ENCODE peak calls at places on chromosomes 6 and 20, in seven cellular contexts. M is HepG2, B is adipocyte, J is endodermal cell, D is BE2C, Q is GM23248, S is psoas muscle. T is an unnamed sample.

GRCh38 chr6:6332873-6333272 is 12.4 kb upstream of the F13A1 start:
- DNase-seq in M (no peak), B (no peak), J (no peak), D (no peak), Q (no peak), S (no peak), T (no peak)

GRCh38 chr6:138403324-138403800 is 661 bp upstream of the HEBP2 start:
- DNase-seq in M (no peak), B (peak; percentile 54), J (peak; percentile 74), D (peak; percentile 55), Q (peak; percentile 43), S (peak; percentile 74), T (no peak)

GRCh38 chr6:80183019-80183418 is 76.5 kb downstream of the BCKDHB start:
- DNase-seq in M (no peak), B (no peak), J (no peak), D (no peak), Q (no peak), S (no peak), T (no peak)

GRCh38 chr6:138007014-138007472 is 100.2 kb downstream of the PERP start:
- DNase-seq in M (peak; percentile 48), B (peak; percentile 42), J (peak; percentile 89), D (peak; percentile 15), Q (peak; percentile 63), S (no peak), T (no peak)

GRCh38 chr6:107679457-107679856 is 144.7 kb downstream of the SCML4 start:
- DNase-seq in M (no peak), B (peak; percentile 46), J (peak; percentile 82), D (peak; percentile 57), Q (peak; percentile 83), S (no peak), T (no peak)

GRCh38 chr6:136051140-136051775 is 198.9 kb downstream of the MTFR2 start:
- DNase-seq in M (no peak), B (no peak), J (no peak), D (no peak), Q (no peak), S (no peak), T (no peak)

GRCh38 chr20:62793757-62794006 is 2.6 kb upstream of the MRGBP start:
- DNase-seq in M (no peak), B (no peak), J (no peak), D (no peak), Q (no peak), S (no peak), T (no peak)

GRCh38 chr20:21133404-21133803 is 7.5 kb downstream of the KIZ start:
- DNase-seq in M (no peak), B (no peak), J (no peak), D (no peak), Q (no peak), S (no peak), T (no peak)

GRCh38 chr6:111030008-111031006 is 48.5 kb downstream of the RPF2 start:
- DNase-seq in M (no peak), B (peak; percentile 29), J (no peak), D (peak; percentile 46), Q (peak; percentile 15), S (peak; percentile 81), T (no peak)

GRCh38 chr6:71404145-71404966 is 115.7 kb downstream of the OGFRL1 start:
- DNase-seq in M (peak; percentile 79), B (peak; percentile 76), J (no peak), D (no peak), Q (peak; percentile 82), S (no peak), T (no peak)

GRCh38 chr20:48850681-48851299 is 23.0 kb upstream of the PREX1 start:
- DNase-seq in M (no peak), B (no peak), J (no peak), D (no peak), Q (no peak), S (no peak), T (no peak)

GRCh38 chr6:108250240-108250866 is 10.5 kb downstream of the SNX3 start:
- DNase-seq in M (no peak), B (peak; percentile 11), J (peak; percentile 70), D (no peak), Q (peak; percentile 29), S (no peak), T (no peak)

GRCh38 chr6:135118142-135118730 is 62.9 kb upstream of the MYB start:
- DNase-seq in M (no peak), B (no peak), J (no peak), D (no peak), Q (no peak), S (no peak), T (no peak)

GRCh38 chr20:43124261-43124660 is 65.4 kb downstream of the PTPRT start:
- DNase-seq in M (no peak), B (no peak), J (no peak), D (no peak), Q (no peak), S (no peak), T (no peak)

GRCh38 chr20:43123180-43123579 is 66.5 kb downstream of the PTPRT start:
- DNase-seq in M (no peak), B (no peak), J (no peak), D (no peak), Q (no peak), S (no peak), T (no peak)

GRCh38 chr20:43119720-43120119 is 70.0 kb downstream of the PTPRT start:
- DNase-seq in M (no peak), B (no peak), J (no peak), D (no peak), Q (no peak), S (no peak), T (no peak)
- H3K4me3 ChIP-seq in M (no peak overlapping the region), B (no peak overlapping the region), J (no peak overlapping the region), D (no peak overlapping the region), Q (no peak overlapping the region), S (no peak overlapping the region), T (no peak overlapping the region)

DNA sequence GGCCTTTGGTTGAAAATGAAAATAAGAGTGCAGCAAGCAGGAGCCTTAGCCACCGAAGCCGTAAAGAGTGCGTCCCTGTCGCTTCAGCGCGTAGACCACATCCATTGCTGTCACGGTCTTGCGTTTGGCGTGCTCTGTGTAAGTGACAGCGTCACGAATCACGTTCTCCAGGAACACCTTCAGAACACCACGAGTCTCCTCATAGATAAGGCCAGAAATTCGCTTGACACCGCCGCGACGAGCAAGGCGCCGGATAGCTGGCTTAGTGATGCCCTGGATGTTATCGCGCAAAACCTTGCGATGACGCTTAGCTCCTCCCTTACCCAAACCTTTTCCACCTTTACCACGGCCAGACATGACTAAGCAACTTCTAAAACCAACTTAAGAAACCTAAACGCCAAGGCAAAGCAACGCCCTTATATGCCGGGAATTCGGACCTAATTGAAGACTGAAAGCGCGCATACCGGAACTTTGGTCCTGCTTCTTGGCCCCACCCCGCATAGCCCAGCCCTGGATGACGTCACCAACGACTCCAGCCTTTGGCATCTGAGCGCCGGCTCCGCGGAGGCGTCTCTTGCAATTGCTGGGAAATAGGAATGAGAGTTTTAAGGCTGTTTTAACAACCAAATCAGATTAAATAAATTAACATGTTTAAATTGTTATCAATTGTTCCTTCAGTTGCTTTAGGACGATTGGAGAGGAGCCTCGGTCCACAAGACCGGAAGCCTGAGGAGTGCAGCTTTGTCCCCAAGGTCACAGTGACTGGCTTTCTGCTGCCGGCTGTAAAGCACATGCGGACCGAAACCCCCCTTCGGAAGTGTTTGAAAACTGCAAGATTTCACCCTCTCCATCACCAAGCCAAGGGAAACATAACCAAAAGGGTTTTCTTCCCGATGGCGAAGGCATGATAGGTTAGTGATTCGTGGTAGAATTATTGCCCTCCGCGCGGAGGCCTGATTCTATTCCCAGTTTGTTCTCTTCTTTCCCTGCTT is 79.6 kb upstream of the BTN3A2 start:
- DNase-seq in M (peak; percentile 93), B (peak; percentile 99), J (peak; percentile 98), D (peak; percentile 97), Q (peak; percentile 99), S (peak; percentile 97), T (peak; percentile 97)
- H3K36me3 ChIP-seq in M (no peaks in the 10 kb centered on the region), B (peaks cover 4% of the 10 kb centered on the region), J (no peaks in the 10 kb centered on the region), D (no peaks in the 10 kb centered on the region), Q (no peaks in the 10 kb centered on the region), S (peaks cover 8% of the 10 kb centered on the region), T (no peaks in the 10 kb centered on the region)

GRCh38 chr20:46256293-46256692 is 52.0 kb downstream of the CDH22 start:
- DNase-seq in M (no peak), B (no peak), J (no peak), D (no peak), Q (no peak), S (no peak), T (no peak)
- H3K27me3 ChIP-seq in M (peaks cover 10% of the 10 kb centered on the region), B (peaks cover 58% of the 10 kb centered on the region), J (peaks cover 41% of the 10 kb centered on the region), D (no peaks in the 10 kb centered on the region), Q (peaks cover 34% of the 10 kb centered on the region), S (peaks cover 32% of the 10 kb centered on the region), T (peaks cover 10% of the 10 kb centered on the region)

GRCh38 chr6:128882991-128883571 is at the start of gene LAMA2:
- DNase-seq in M (peak; percentile 7), B (peak; percentile 87), J (peak; percentile 95), D (peak; percentile 34), Q (peak; percentile 85), S (peak; percentile 94), T (peak; percentile 43)

GRCh38 chr6:128889870-128890269 is 6.9 kb downstream of the LAMA2 start:
- DNase-seq in M (no peak), B (no peak), J (no peak), D (no peak), Q (no peak), S (no peak), T (no peak)

GRCh38 chr6:128882560-128882959 is 378 bp upstream of the LAMA2 start:
- DNase-seq in M (no peak), B (no peak), J (peak; percentile 71), D (no peak), Q (peak; percentile 51), S (no peak), T (no peak)

GRCh38 chr6:128888444-128889175 is 5.7 kb downstream of the LAMA2 start:
- DNase-seq in M (no peak), B (no peak), J (no peak), D (no peak), Q (no peak), S (no peak), T (no peak)

GRCh38 chr6:128885381-128885780 is 2.4 kb downstream of the LAMA2 start:
- DNase-seq in M (no peak), B (no peak), J (no peak), D (no peak), Q (peak; percentile 6), S (no peak), T (no peak)
- H3K4me3 ChIP-seq in M (no peak overlapping the region), B (peak overlapping the region; percentile 82), J (no peak overlapping the region), D (no peak overlapping the region), Q (peak overlapping the region; percentile 83), S (peak overlapping the region; percentile 75), T (no peak overlapping the region)

DNA sequence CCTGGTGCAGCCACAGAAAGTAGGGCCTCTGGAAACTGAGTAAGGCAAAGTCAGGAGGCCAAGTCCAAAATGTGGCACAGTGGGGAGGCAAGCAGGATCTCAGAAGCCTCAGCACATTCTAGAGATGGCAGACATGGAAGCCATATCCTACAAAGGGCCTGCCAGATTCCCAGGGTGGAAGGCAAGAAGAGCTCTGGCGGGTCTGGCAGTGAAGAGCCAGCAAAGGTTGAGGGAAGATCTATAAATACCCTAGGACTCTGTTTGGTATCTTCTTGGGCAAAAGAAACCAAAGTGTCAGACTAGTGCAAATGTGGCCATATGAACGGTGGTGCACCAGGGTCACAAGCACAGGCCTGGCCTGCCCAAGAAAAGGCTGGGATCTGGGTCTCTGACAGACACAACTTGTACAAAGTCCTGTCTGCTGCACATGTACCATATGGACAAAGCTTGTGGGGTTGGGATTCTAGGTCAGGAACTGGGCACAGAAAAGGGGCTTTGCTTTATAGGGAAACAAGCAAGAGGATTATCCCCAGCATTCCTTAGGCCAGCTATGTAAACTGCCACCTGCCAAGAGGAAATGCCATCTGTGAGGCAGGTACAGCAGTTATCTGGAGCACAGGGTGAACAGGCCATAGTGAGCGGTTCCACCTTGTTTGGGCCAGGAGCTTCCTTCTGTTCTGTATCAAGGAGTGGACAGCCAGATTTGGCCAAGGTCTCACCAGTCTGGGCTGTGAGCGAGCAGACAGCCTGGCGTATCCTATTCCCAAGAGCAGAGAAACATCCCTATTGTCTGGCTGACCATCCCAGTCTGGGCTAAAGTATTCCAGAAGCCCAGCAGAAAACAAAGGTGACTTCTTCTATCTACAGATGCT is 36.3 kb upstream of the SLC4A11 start:
- DNase-seq in M (no peak), B (no peak), J (no peak), D (no peak), Q (no peak), S (no peak), T (no peak)
- H3K36me3 ChIP-seq in M (peaks cover 25% of the 10 kb centered on the region), B (peaks cover 48% of the 10 kb centered on the region), J (peaks cover 42% of the 10 kb centered on the region), D (no peaks in the 10 kb centered on the region), Q (peaks cover 34% of the 10 kb centered on the region), S (peaks cover 6% of the 10 kb centered on the region), T (peaks cover 10% of the 10 kb centered on the region)